ENCODE peak calls at places on chromosomes 1 and 21, in nine cellular contexts. D is NCI-H1105 treated with DMSO at 0.1 percent for 48 hours; P is naive thymus-derived CD4-positive, alpha-beta T cell; S is Calu3; H is M059J; U is adrenal gland; X is T-helper 22 cell; W is ELR; G is iPS-NIHi11. F is an unnamed sample.

GRCh38 chr1:31708324-31708723 is 4.5 kb upstream of the COL16A1 start:
- DNase-seq in D (no peak), P (no peak), S (no peak), H (peak; percentile 54), U (no peak), X (no peak), W (peak; percentile 50), G (no peak), F (peak; percentile 29)

GRCh38 chr21:38639782-38640750 is 141.8 kb upstream of the ERG start:
- DNase-seq in D (no peak), P (no peak), S (no peak), H (no peak), U (no peak), X (no peak), W (no peak), G (no peak), F (no peak)

GRCh38 chr1:42684139-42684538 is 1.9 kb downstream of the YBX1 start:
- DNase-seq in D (peak; percentile 7), P (no peak), S (peak; percentile 25), H (no peak), U (no peak), X (no peak), W (peak; percentile 56), G (no peak), F (peak; percentile 36)

GRCh38 chr1:53075761-53076163 is 13.7 kb downstream of the PODN start:
- DNase-seq in D (no peak), P (no peak), S (no peak), H (no peak), U (no peak), X (no peak), W (no peak), G (no peak), F (no peak)

GRCh38 chr21:39694750-39695149 is 50.2 kb upstream of the IGSF5 start:
- DNase-seq in D (no peak), P (no peak), S (no peak), H (peak; percentile 68), U (no peak), X (no peak), W (no peak), G (no peak), F (no peak)

GRCh38 chr1:41355761-41356160 is 5.5 kb upstream of the FOXO6 start:
- DNase-seq in D (no peak), P (no peak), S (no peak), H (no peak), U (no peak), X (no peak), W (no peak), G (no peak), F (no peak)

GRCh38 chr1:33358771-33359503 is 38.0 kb upstream of the A3GALT2 start:
- DNase-seq in D (no peak), P (no peak), S (no peak), H (peak; percentile 37), U (no peak), X (no peak), W (peak; percentile 58), G (no peak), F (peak; percentile 64)

GRCh38 chr1:201450721-201451291 is 18.2 kb downstream of the PHLDA3 start:
- DNase-seq in D (no peak), P (peak; percentile 48), S (peak; percentile 26), H (peak; percentile 69), U (peak; percentile 20), X (no peak), W (peak; percentile 72), G (peak; percentile 61), F (no peak)

GRCh38 chr1:102833171-102833570 is 275.2 kb downstream of the COL11A1 start:
- DNase-seq in D (no peak), P (no peak), S (no peak), H (peak; percentile 50), U (no peak), X (no peak), W (peak; percentile 83), G (no peak), F (no peak)

GRCh38 chr1:84740050-84740714 is 49.9 kb upstream of the SSX2IP start:
- DNase-seq in D (no peak), P (no peak), S (no peak), H (no peak), U (no peak), X (no peak), W (no peak), G (no peak), F (no peak)

GRCh38 chr1:85975770-85976386 is 180.7 kb downstream of the COL24A1 start:
- DNase-seq in D (no peak), P (no peak), S (no peak), H (no peak), U (no peak), X (no peak), W (no peak), G (peak; percentile 50), F (no peak)

GRCh38 chr1:117683571-117684285 is 77.9 kb downstream of the TENT5C start:
- DNase-seq in D (no peak), P (no peak), S (no peak), H (peak; percentile 90), U (no peak), X (no peak), W (peak; percentile 60), G (no peak), F (no peak)

GRCh38 chr21:38306833-38307232 is 50.0 kb downstream of the KCNJ15 start:
- DNase-seq in D (no peak), P (no peak), S (no peak), H (peak; percentile 83), U (no peak), X (no peak), W (peak; percentile 86), G (no peak), F (peak; percentile 86)

GRCh38 chr1:243598433-243598832 is 251.6 kb downstream of the AKT3 start:
- DNase-seq in D (no peak), P (no peak), S (no peak), H (peak; percentile 67), U (no peak), X (peak; percentile 3), W (peak; percentile 94), G (no peak), F (peak; percentile 97)

GRCh38 chr1:9197186-9198099 is 37.1 kb upstream of the H6PD start:
- DNase-seq in D (no peak), P (no peak), S (no peak), H (no peak), U (no peak), X (no peak), W (peak; percentile 50), G (no peak), F (no peak)

GRCh38 chr1:92960395-92961130 is 699 bp downstream of the DIPK1A start:
- DNase-seq in D (peak; percentile 83), P (peak; percentile 57), S (peak; percentile 64), H (peak; percentile 88), U (peak; percentile 71), X (peak; percentile 51), W (peak; percentile 89), G (peak; percentile 55), F (peak; percentile 82)

GRCh38 chr1:38071530-38072266 is 25.1 kb upstream of the POU3F1 start:
- DNase-seq in D (no peak), P (no peak), S (no peak), H (peak; percentile 25), U (peak; percentile 18), X (no peak), W (peak; percentile 63), G (peak; percentile 65), F (peak; percentile 59)

GRCh38 chr1:100353073-100353801 is 931 bp downstream of the CDC14A start:
- DNase-seq in D (peak; percentile 37), P (peak; percentile 52), S (peak; percentile 18), H (peak; percentile 50), U (peak; percentile 17), X (peak; percentile 7), W (peak; percentile 49), G (peak; percentile 37), F (no peak)

GRCh38 chr1:158078569-158079080 is 85.2 kb downstream of the KIRREL1 start:
- DNase-seq in D (no peak), P (no peak), S (no peak), H (no peak), U (no peak), X (no peak), W (no peak), G (no peak), F (no peak)